ENCODE peak calls at places on chromosomes 4 and X, in ten cellular contexts. U is stomach, R is heart right ventricle, J is retinal pigment epithelial cell, Q is kidney epithelial cell, K is upper lobe of right lung, P is adrenal gland, G is left lung, B is cardiac fibroblast, A is cardiac muscle cell. W is an unnamed sample.

GRCh38 chr4:80127870-80128419 is 54.9 kb upstream of the ANTXR2 start:
- DNase-seq in U (no peak), R (no peak), J (no peak), Q (no peak), K (no peak), P (no peak), G (no peak), B (no peak), A (no peak), W (no peak)

GRCh38 chrX:24332868-24333267 is 19.0 kb upstream of the SUPT20HL2 start:
- DNase-seq in U (no peak), R (no peak), J (no peak), Q (no peak), K (no peak), P (no peak), G (no peak), B (no peak), A (peak; percentile 62), W (no peak)

GRCh38 chr4:38872620-38873019 is 5.0 kb downstream of the FAM114A1 start:
- DNase-seq in U (peak; percentile 42), R (no peak), J (no peak), Q (no peak), K (no peak), P (no peak), G (no peak), B (peak; percentile 85), A (peak; percentile 34), W (peak; percentile 92)

GRCh38 chrX:21985332-21985777 is 44.8 kb downstream of the SMS start:
- DNase-seq in U (peak; percentile 74), R (peak; percentile 17), J (no peak), Q (no peak), K (no peak), P (peak; percentile 76), G (no peak), B (peak; percentile 84), A (peak; percentile 79), W (peak; percentile 78)

GRCh38 chr4:56690393-56690971 is 9.4 kb upstream of the HOPX start:
- DNase-seq in U (no peak), R (no peak), J (no peak), Q (no peak), K (no peak), P (no peak), G (no peak), B (no peak), A (no peak), W (no peak)

GRCh38 chr4:81528200-81528599 is 56.5 kb upstream of the RASGEF1B start:
- DNase-seq in U (no peak), R (no peak), J (no peak), Q (no peak), K (no peak), P (no peak), G (no peak), B (no peak), A (no peak), W (no peak)

GRCh38 chr4:38275331-38275821 is 315.2 kb downstream of the PTTG2 start:
- DNase-seq in U (no peak), R (no peak), J (no peak), Q (peak; percentile 44), K (peak; percentile 75), P (no peak), G (peak; percentile 74), B (no peak), A (no peak), W (no peak)

GRCh38 chr4:173013232-173013932 is 155.2 kb upstream of the GALNT7 start:
- DNase-seq in U (peak; percentile 49), R (no peak), J (no peak), Q (no peak), K (no peak), P (peak; percentile 22), G (no peak), B (peak; percentile 57), A (peak; percentile 57), W (peak; percentile 45)

GRCh38 chr4:142663828-142664227 is 182.3 kb downstream of the INPP4B start:
- DNase-seq in U (no peak), R (no peak), J (no peak), Q (no peak), K (no peak), P (no peak), G (no peak), B (peak; percentile 35), A (no peak), W (no peak)

GRCh38 chr4:142656178-142656577 is 189.9 kb downstream of the INPP4B start:
- DNase-seq in U (no peak), R (no peak), J (no peak), Q (no peak), K (no peak), P (no peak), G (no peak), B (peak; percentile 39), A (peak; percentile 14), W (peak; percentile 17)

GRCh38 chr4:142660728-142661127 is 185.4 kb downstream of the INPP4B start:
- DNase-seq in U (no peak), R (no peak), J (no peak), Q (no peak), K (no peak), P (no peak), G (no peak), B (no peak), A (no peak), W (no peak)
- TF ChIP-seq CTCF in U (no peak), R (no peak), J (peak; percentile 11), Q (no peak), K (no peak), P (no peak), G (no peak), B (no peak), A (no peak), W (no peak)

GRCh38 chr4:118774989-118775388 is 60.9 kb downstream of the SEC24D start:
- DNase-seq in U (no peak), R (no peak), J (no peak), Q (peak; percentile 19), K (no peak), P (no peak), G (no peak), B (peak; percentile 45), A (no peak), W (peak; percentile 53)

GRCh38 chr4:118773082-118773792 is 62.7 kb downstream of the SEC24D start:
- DNase-seq in U (no peak), R (no peak), J (no peak), Q (no peak), K (no peak), P (no peak), G (no peak), B (no peak), A (no peak), W (no peak)

GRCh38 chr4:118774321-118774720 is 61.6 kb downstream of the SEC24D start:
- DNase-seq in U (no peak), R (no peak), J (no peak), Q (no peak), K (no peak), P (no peak), G (no peak), B (no peak), A (no peak), W (no peak)

GRCh38 chr4:118770741-118771187 is 65.2 kb downstream of the SEC24D start:
- DNase-seq in U (no peak), R (no peak), J (no peak), Q (no peak), K (no peak), P (no peak), G (no peak), B (no peak), A (peak; percentile 63), W (peak; percentile 60)

GRCh38 chr4:118772149-118773081 is 63.5 kb downstream of the SEC24D start:
- DNase-seq in U (no peak), R (no peak), J (no peak), Q (peak; percentile 7), K (no peak), P (no peak), G (no peak), B (peak; percentile 72), A (peak; percentile 82), W (peak; percentile 66)
- H3K4me3 ChIP-seq in U (peak overlapping the region; percentile 7), R (no peak overlapping the region), J (no peak overlapping the region), Q (no peak overlapping the region), K (no peak overlapping the region), P (no peak overlapping the region), G (no peak overlapping the region), B (no peak overlapping the region), A (no peak overlapping the region), W (no peak overlapping the region)

GRCh38 chr4:87510747-87511146 is 18.4 kb downstream of the SPARCL1 start:
- DNase-seq in U (no peak), R (no peak), J (no peak), Q (no peak), K (no peak), P (no peak), G (no peak), B (no peak), A (no peak), W (no peak)

GRCh38 chr4:87511500-87511899 is 17.7 kb downstream of the SPARCL1 start:
- DNase-seq in U (no peak), R (no peak), J (no peak), Q (no peak), K (no peak), P (no peak), G (no peak), B (no peak), A (no peak), W (no peak)

GRCh38 chr4:87506974-87507701 is 22.0 kb downstream of the SPARCL1 start:
- DNase-seq in U (no peak), R (no peak), J (peak; percentile 94), Q (no peak), K (no peak), P (no peak), G (no peak), B (peak; percentile 90), A (peak; percentile 87), W (peak; percentile 86)

GRCh38 chr4:87502580-87503238 is 26.5 kb downstream of the SPARCL1 start:
- DNase-seq in U (no peak), R (no peak), J (peak; percentile 84), Q (no peak), K (no peak), P (no peak), G (no peak), B (peak; percentile 42), A (peak; percentile 26), W (no peak)

DNA sequence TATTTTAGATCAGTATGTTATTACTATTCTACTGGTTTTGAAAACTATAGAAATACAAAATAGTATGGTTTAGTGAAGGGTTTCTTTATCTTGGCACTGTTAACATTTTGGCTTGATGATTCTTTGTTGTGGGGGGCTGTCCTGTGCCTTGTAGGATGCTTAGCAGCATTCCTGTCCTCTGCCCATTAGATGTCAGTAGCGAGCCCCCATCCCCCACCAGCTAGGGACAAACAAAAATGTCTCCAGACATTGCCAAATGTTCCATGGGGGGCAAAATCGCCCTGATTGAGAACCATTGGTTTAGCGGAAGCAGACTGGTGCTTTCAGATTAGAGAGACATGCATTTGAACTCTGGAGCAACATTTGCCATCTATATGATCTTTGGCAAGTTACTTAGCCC is 23.3 kb downstream of the SPARCL1 start:
- DNase-seq in U (no peak), R (no peak), J (no peak), Q (no peak), K (no peak), P (no peak), G (no peak), B (no peak), A (no peak), W (no peak)
- TF ChIP-seq CTCF in U (no peak), R (no peak), J (peak; percentile 19), Q (peak; percentile 26), K (no peak), P (no peak), G (no peak), B (no peak), A (peak; percentile 12), W (peak; percentile 12)

DNA sequence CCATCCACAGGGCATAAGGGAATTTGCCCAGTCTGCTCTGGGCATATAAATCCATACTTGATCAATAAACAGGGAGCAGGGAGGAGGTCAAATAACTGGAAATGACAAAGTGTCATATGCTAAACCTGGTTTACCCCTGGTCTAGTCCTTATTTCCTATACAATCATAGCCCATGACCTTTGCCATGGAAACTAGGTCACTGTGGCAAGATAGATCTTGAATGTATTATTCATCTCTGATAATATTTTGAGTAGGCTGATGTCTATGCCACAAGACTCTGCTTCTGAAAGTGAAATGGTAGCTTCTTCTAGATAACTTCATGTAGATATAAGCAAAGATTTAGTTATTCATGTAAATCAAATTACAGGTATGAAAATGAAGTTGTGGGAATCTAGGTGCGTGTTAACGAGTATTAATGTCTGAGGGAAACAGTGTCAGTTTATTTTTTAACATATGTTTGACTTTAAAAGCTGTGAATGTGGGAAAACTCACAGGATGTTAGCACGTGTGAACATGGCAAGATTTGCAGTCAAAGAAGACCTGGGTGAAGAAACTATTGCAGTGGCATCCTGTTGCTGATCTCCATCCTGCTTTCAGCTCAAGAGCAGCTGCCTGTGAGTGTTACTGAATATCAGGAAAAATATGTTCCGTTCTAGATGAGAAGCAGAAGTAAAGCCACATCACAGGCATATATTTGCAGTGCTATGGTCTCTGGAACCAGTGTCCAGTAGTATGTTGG is 81.8 kb upstream of the NDP start:
- DNase-seq in U (no peak), R (no peak), J (no peak), Q (no peak), K (no peak), P (no peak), G (no peak), B (no peak), A (no peak), W (no peak)
- H3K4me3 ChIP-seq in U (no peak overlapping the region), R (no peak overlapping the region), J (no peak overlapping the region), Q (no peak overlapping the region), K (no peak overlapping the region), P (no peak overlapping the region), G (no peak overlapping the region), B (no peak overlapping the region), A (no peak overlapping the region), W (no peak overlapping the region)

W was measured in fibroblast of villous mesenchyme.